ENCODE peak calls at places on chromosome 6, in four cellular contexts. N is transverse colon, V is heart left ventricle, W is A549. S is an unnamed sample.

GRCh38 chr6:168885196-168885595 is 368.4 kb downstream of the THBS2 start:
- DNase-seq in N (no peak), V (no peak), W (no peak), S (no peak)

GRCh38 chr6:88166901-88167624 is 916 bp upstream of the CNR1 start:
- DNase-seq in N (no peak), V (no peak), W (no peak), S (no peak)

GRCh38 chr6:53065266-53066058 is at the start of gene FBXO9:
- DNase-seq in N (peak; percentile 70), V (peak; percentile 79), W (peak; percentile 58), S (peak; percentile 88)

GRCh38 chr6:115485400-115485799 is 575.3 kb downstream of the FRK start:
- DNase-seq in N (no peak), V (no peak), W (no peak), S (no peak)

GRCh38 chr6:143014764-143015163 is 45.9 kb upstream of the AIG1 start:
- DNase-seq in N (no peak), V (no peak), W (no peak), S (no peak)

GRCh38 chr6:39057251-39058155 is 8.9 kb downstream of the GLP1R start:
- DNase-seq in N (no peak), V (no peak), W (no peak), S (no peak)

GRCh38 chr6:6131492-6132109 is 124.9 kb upstream of the NRN1 start:
- DNase-seq in N (no peak), V (no peak), W (peak; percentile 23), S (no peak)

GRCh38 chr6:50655848-50656453 is 57.4 kb upstream of the TFAP2D start:
- DNase-seq in N (no peak), V (no peak), W (peak; percentile 4), S (no peak)

GRCh38 chr6:5333653-5334052 is 72.3 kb downstream of the FARS2 start:
- DNase-seq in N (no peak), V (no peak), W (peak; percentile 23), S (no peak)

GRCh38 chr6:31163922-31164321 is 5.5 kb downstream of the TCF19 start:
- DNase-seq in N (no peak), V (no peak), W (no peak), S (no peak)

GRCh38 chr6:44201638-44202303 is 15.0 kb upstream of the MYMX start:
- DNase-seq in N (no peak), V (no peak), W (no peak), S (no peak)

GRCh38 chr6:1987640-1988039 is 257.8 kb downstream of the GMDS start:
- DNase-seq in N (no peak), V (no peak), W (no peak), S (no peak)

GRCh38 chr6:48476257-48476656 is 365.3 kb upstream of the PTCHD4 start:
- DNase-seq in N (no peak), V (no peak), W (peak; percentile 6), S (no peak)
- TF ChIP-seq CTCF in N (no peak), V (no peak), W (peak; percentile 15), S (no peak)

GRCh38 chr6:167568407-167569024 is 243.6 kb downstream of the TTLL2 start:
- DNase-seq in N (no peak), V (no peak), W (no peak), S (no peak)

GRCh38 chr6:167570460-167571400 is 245.8 kb downstream of the TTLL2 start:
- DNase-seq in N (no peak), V (no peak), W (no peak), S (no peak)

GRCh38 chr6:167569041-167569805 is 244.3 kb downstream of the TTLL2 start:
- DNase-seq in N (no peak), V (no peak), W (no peak), S (no peak)

GRCh38 chr6:167571550-167571949 is 246.7 kb downstream of the TTLL2 start:
- DNase-seq in N (no peak), V (no peak), W (no peak), S (no peak)

GRCh38 chr6:167569879-167570278 is 245.0 kb downstream of the TTLL2 start:
- DNase-seq in N (no peak), V (no peak), W (no peak), S (no peak)
- H3K9me3 ChIP-seq in N (no peaks in the 10 kb centered on the region), V (no peaks in the 10 kb centered on the region), W (no peaks in the 10 kb centered on the region), S (no peaks in the 10 kb centered on the region)

GRCh38 chr6:158624684-158625682 is 19.6 kb downstream of the DYNLT1 start:
- DNase-seq in N (no peak), V (no peak), W (no peak), S (no peak)

GRCh38 chr6:158627168-158627939 is 17.2 kb downstream of the DYNLT1 start:
- DNase-seq in N (no peak), V (no peak), W (no peak), S (no peak)

GRCh38 chr6:158627940-158628211 is 16.7 kb downstream of the DYNLT1 start:
- DNase-seq in N (no peak), V (no peak), W (no peak), S (no peak)

GRCh38 chr6:158625881-158626305 is 18.6 kb downstream of the DYNLT1 start:
- DNase-seq in N (no peak), V (no peak), W (no peak), S (no peak)

DNA sequence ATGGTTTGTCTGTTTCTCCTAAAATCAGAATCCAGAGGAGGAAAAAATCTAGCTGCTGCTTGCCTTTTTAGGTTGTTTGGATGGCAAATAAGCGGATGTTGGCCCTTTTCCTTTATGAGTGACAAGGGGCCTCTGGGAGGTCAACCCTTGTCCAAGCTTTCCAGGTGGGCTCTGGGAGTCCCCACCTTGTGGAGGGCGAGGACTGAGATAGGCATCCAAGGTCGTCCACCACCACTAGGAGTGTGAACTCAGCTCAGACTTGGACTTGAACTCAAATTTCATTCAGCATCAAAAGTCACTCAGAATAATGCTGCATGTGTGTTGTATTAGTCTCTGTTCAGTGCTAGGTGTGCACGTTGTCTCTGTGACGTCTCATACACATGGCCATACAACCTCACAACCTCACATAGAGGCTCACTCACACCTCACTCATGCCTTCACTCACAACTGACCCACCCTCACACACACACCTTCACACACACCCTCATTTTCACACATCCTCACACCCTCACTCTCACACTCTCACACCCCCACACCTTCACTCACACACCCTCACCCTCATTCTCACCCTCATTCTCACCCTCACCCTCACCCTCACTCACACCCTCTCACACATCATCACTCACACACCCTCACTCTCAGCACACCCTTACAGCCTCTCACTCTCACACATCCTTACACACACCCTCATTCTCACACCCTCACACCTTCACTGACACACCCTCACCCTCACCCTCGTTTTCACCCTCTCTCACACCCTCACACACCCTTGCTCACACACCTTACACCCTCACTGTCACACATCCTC is 18.0 kb downstream of the DYNLT1 start:
- DNase-seq in N (no peak), V (no peak), W (no peak), S (no peak)
- H3K27ac ChIP-seq in N (no peak overlapping the region), V (no peak overlapping the region), W (no peak overlapping the region), S (no peak overlapping the region)

DNA sequence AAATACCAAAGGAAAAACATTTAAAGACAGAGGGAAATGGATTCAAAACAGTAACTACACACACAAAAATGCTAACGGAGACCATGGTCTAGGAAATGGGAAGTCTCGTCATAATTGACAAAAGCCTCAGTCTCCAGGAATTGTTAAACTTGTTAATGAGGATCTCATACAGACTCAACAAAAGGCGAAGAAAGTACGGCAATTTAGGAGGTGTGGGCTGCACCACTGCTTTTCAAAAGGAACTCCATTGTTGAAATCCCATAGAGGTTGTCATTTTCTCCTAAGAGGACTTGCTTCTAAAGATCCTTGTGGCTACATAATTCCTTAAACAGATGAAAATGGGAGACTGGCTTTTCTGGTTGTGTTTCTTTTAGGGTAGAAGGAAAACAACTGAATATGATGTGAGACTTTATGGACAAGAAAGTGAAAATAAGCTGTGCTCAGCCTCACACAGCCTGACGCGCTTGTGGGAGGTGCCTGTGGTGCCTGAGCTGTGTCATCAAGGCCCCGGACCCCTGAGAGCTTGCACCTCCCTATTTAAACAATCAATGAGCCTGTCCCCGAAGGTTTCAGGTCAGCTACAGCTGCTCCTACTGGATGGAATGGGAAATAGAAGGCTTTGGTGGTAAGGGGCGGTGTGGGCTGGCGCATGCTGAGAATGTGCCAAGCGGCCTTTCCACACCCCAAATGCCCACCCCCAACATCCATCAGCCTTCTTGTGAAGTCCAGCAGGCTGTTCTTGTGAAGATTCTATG is 2.5 kb upstream of the CLDN20 start:
- DNase-seq in N (no peak), V (no peak), W (no peak), S (no peak)
- TF ChIP-seq CTCF in N (no peak), V (no peak), W (no peak), S (no peak)

GRCh38 chr6:170033666-170034065 is 257.2 kb downstream of the DLL1 start:
- DNase-seq in N (peak; percentile 3), V (no peak), W (no peak), S (no peak)
- H3K9me3 ChIP-seq in N (no peaks in the 10 kb centered on the region), V (peaks cover 11% of the 10 kb centered on the region), W (no peaks in the 10 kb centered on the region), S (no peaks in the 10 kb centered on the region)

GRCh38 chr6:155088856-155089255 is 93.7 kb downstream of the TIAM2 start:
- DNase-seq in N (no peak), V (no peak), W (no peak), S (no peak)

GRCh38 chr6:155091756-155092155 is 96.6 kb downstream of the TIAM2 start:
- DNase-seq in N (no peak), V (no peak), W (no peak), S (no peak)

GRCh38 chr6:155089746-155090145 is 94.6 kb downstream of the TIAM2 start:
- DNase-seq in N (no peak), V (no peak), W (no peak), S (no peak)

GRCh38 chr6:155090166-155090565 is 95.1 kb downstream of the TIAM2 start:
- DNase-seq in N (no peak), V (no peak), W (no peak), S (no peak)

DNA sequence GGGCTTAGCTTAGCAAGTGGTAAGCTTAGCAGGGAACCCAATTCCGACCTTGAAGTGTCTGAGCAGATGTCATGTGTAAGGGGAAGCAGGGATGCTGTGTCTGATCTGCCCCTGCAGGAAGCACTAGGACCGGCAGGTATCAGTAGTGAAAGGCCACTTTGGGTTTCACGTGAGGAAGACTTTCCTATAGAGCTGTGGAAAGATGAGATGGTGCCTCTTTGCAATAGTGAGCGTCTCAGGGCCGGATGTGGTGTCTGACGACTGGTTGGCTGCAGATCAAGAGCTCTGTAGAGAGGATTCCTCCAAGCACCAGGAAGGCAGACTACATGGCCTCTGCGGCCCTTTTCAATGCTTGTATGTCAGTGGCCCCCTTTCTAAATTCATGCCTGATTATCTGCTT is 98.3 kb downstream of the TIAM2 start:
- DNase-seq in N (no peak), V (no peak), W (no peak), S (no peak)
- H3K27ac ChIP-seq in N (no peak overlapping the region), V (no peak overlapping the region), W (no peak overlapping the region), S (no peak overlapping the region)

GRCh38 chr6:125154184-125155135 is 887 bp downstream of the TPD52L1 start:
- DNase-seq in N (peak; percentile 45), V (peak; percentile 14), W (peak; percentile 62), S (peak; percentile 54)
- TF ChIP-seq CTCF in N (peak; percentile 40), V (no peak), W (peak; percentile 47), S (peak; percentile 52)

DNA sequence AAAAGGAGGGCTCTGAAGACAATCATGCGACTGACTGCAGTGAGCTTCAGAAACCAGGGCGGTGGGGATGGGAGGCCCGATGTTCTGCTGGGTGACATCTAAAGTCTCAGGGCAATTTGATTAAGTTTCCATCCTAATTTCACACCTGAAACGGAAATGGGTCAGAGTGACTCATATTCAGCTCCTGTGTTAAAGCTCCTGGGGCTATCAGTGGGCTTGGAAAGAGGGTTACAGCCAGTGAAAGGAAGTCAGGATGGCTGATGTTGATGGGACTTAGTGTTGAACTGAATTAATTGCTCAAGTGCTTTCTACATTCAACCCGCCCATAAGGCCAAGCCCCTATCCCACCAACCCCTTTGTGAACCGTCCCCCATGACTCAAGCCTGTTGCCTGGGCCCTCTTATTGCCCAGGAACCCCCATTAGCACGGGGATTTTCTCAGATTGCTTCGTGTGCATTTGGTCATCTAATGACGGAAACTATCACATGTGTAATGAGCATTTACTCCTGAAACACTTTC is 47.1 kb upstream of the TBC1D7 start:
- DNase-seq in N (no peak), V (no peak), W (no peak), S (no peak)
- H3K9me3 ChIP-seq in N (no peaks in the 10 kb centered on the region), V (peaks cover 3% of the 10 kb centered on the region), W (no peaks in the 10 kb centered on the region), S (peaks cover 3% of the 10 kb centered on the region)

S was measured in psoas muscle.